ENCODE peak calls at places on chromosome 14, in five cellular contexts. One of them, this sample, is unnamed.

GRCh38 chr14:90569201-90569600 is 172.4 kb downstream of the CALM1 start:
- DNase-seq in neural progenitor cell: no peak
- DNase-seq in Peyer's patch: no peak
- DNase-seq in fibroblast of lung: no peak
- DNase-seq in CD4-positive, CD25-positive, alpha-beta regulatory T cell: no peak
- DNase-seq in this sample: no peak

GRCh38 chr14:58280954-58281787 is 17.2 kb upstream of the ARID4A start:
- DNase-seq in neural progenitor cell: no peak
- DNase-seq in Peyer's patch: no peak
- DNase-seq in fibroblast of lung: peak; percentile 91
- DNase-seq in CD4-positive, CD25-positive, alpha-beta regulatory T cell: peak; percentile 44
- DNase-seq in this sample: no peak

GRCh38 chr14:21057803-21058675 is at the start of gene RNASE8:
- DNase-seq in neural progenitor cell: no peak
- DNase-seq in Peyer's patch: no peak
- DNase-seq in fibroblast of lung: no peak
- DNase-seq in CD4-positive, CD25-positive, alpha-beta regulatory T cell: no peak
- DNase-seq in this sample: no peak

GRCh38 chr14:36222952-36223468 is 46.5 kb upstream of the PTCSC3 start:
- DNase-seq in neural progenitor cell: no peak
- DNase-seq in Peyer's patch: no peak
- DNase-seq in fibroblast of lung: no peak
- DNase-seq in CD4-positive, CD25-positive, alpha-beta regulatory T cell: no peak
- DNase-seq in this sample: no peak

GRCh38 chr14:98170580-98170979 is 1101.4 kb downstream of the BCL11B start:
- DNase-seq in neural progenitor cell: no peak
- DNase-seq in Peyer's patch: no peak
- DNase-seq in fibroblast of lung: no peak
- DNase-seq in CD4-positive, CD25-positive, alpha-beta regulatory T cell: no peak
- DNase-seq in this sample: no peak

GRCh38 chr14:72451081-72451972 is 442.6 kb downstream of the DPF3 start:
- DNase-seq in neural progenitor cell: peak; percentile 33
- DNase-seq in Peyer's patch: peak; percentile 46
- DNase-seq in fibroblast of lung: peak; percentile 9
- DNase-seq in CD4-positive, CD25-positive, alpha-beta regulatory T cell: peak; percentile 43
- DNase-seq in this sample: peak; percentile 28

GRCh38 chr14:62629070-62629580 is 416.1 kb downstream of the KCNH5 start:
- DNase-seq in neural progenitor cell: no peak
- DNase-seq in Peyer's patch: no peak
- DNase-seq in fibroblast of lung: no peak
- DNase-seq in CD4-positive, CD25-positive, alpha-beta regulatory T cell: no peak
- DNase-seq in this sample: no peak

GRCh38 chr14:33714527-33715222 is 236.2 kb downstream of the EGLN3 start:
- DNase-seq in neural progenitor cell: no peak
- DNase-seq in Peyer's patch: no peak
- DNase-seq in fibroblast of lung: peak; percentile 19
- DNase-seq in CD4-positive, CD25-positive, alpha-beta regulatory T cell: no peak
- DNase-seq in this sample: peak; percentile 43

GRCh38 chr14:50310445-50310844 is 1.6 kb downstream of the L2HGDH start:
- DNase-seq in neural progenitor cell: no peak
- DNase-seq in Peyer's patch: no peak
- DNase-seq in fibroblast of lung: no peak
- DNase-seq in CD4-positive, CD25-positive, alpha-beta regulatory T cell: no peak
- DNase-seq in this sample: no peak

GRCh38 chr14:29462271-29462670 is 465.4 kb downstream of the PRKD1 start:
- DNase-seq in neural progenitor cell: no peak
- DNase-seq in Peyer's patch: no peak
- DNase-seq in fibroblast of lung: no peak
- DNase-seq in CD4-positive, CD25-positive, alpha-beta regulatory T cell: no peak
- DNase-seq in this sample: no peak

GRCh38 chr14:59394268-59394667 is 70.9 kb downstream of the GPR135 start:
- DNase-seq in neural progenitor cell: no peak
- DNase-seq in Peyer's patch: no peak
- DNase-seq in fibroblast of lung: no peak
- DNase-seq in CD4-positive, CD25-positive, alpha-beta regulatory T cell: no peak
- DNase-seq in this sample: no peak

GRCh38 chr14:68665116-68665515 is 127.8 kb downstream of the ZFP36L1 start:
- DNase-seq in neural progenitor cell: no peak
- DNase-seq in Peyer's patch: no peak
- DNase-seq in fibroblast of lung: peak; percentile 71
- DNase-seq in CD4-positive, CD25-positive, alpha-beta regulatory T cell: no peak
- DNase-seq in this sample: no peak

GRCh38 chr14:99885649-99885958 is 92.4 kb downstream of the EML1 start:
- DNase-seq in neural progenitor cell: no peak
- DNase-seq in Peyer's patch: no peak
- DNase-seq in fibroblast of lung: no peak
- DNase-seq in CD4-positive, CD25-positive, alpha-beta regulatory T cell: no peak
- DNase-seq in this sample: no peak

DNA sequence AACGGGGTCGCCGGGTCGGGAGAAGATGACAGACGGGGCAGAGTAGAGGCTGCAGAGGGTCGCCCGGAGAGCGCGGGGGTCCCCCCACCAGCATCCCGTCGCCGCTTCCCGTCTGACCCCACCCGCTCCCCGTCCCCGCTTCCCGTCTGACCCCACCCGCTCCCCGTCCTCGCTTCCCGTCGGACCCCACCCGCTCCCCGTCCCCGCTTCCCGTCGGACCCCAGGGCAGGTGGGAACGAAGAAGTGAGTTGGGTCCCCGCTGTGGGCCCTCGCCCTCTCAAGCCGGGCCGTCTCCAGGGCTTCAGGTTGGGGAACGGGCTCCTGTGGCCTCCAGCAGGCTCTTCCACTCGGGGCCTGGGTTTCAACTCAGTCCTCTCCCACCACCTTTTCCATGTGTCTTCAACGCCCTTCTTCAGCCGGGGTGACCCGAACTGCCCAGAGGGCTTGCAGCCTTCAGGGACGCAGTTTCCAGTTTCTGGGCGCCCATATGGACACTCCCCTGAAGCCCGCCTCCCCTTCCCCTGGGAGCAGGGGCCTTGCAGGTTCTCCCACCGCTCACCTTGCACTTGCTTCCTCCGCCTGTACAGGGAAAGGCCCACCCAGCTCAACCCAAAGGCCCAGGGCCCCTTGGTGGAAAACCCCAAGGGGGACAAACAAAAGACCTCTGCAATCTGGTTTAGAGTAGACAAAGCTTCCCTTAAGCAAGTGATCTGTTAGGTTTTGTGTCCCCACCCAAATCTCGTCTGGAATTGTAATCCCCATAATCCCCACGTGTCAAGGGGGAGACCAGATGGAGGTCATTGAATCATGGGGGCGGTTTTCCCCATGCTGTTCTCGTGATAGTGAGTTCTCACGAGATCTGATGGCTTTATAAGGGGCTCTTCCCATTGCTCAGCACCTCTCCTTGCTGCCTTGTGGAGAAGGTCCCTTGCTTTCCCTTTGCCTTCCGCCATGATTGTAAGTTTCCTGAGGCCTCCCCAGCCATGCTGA is 66.5 kb downstream of the TNFAIP2 start:
- DNase-seq in neural progenitor cell: peak; percentile 44
- DNase-seq in Peyer's patch: no peak
- DNase-seq in fibroblast of lung: no peak
- DNase-seq in CD4-positive, CD25-positive, alpha-beta regulatory T cell: no peak
- DNase-seq in this sample: no peak
- H3K4me3 ChIP-seq in neural progenitor cell: peak overlapping the region; percentile 51
- H3K4me3 ChIP-seq in Peyer's patch: no peak overlapping the region
- H3K4me3 ChIP-seq in fibroblast of lung: no peak overlapping the region
- H3K4me3 ChIP-seq in CD4-positive, CD25-positive, alpha-beta regulatory T cell: no peak overlapping the region
- H3K4me3 ChIP-seq in this sample: peak overlapping the region; percentile 15

DNA sequence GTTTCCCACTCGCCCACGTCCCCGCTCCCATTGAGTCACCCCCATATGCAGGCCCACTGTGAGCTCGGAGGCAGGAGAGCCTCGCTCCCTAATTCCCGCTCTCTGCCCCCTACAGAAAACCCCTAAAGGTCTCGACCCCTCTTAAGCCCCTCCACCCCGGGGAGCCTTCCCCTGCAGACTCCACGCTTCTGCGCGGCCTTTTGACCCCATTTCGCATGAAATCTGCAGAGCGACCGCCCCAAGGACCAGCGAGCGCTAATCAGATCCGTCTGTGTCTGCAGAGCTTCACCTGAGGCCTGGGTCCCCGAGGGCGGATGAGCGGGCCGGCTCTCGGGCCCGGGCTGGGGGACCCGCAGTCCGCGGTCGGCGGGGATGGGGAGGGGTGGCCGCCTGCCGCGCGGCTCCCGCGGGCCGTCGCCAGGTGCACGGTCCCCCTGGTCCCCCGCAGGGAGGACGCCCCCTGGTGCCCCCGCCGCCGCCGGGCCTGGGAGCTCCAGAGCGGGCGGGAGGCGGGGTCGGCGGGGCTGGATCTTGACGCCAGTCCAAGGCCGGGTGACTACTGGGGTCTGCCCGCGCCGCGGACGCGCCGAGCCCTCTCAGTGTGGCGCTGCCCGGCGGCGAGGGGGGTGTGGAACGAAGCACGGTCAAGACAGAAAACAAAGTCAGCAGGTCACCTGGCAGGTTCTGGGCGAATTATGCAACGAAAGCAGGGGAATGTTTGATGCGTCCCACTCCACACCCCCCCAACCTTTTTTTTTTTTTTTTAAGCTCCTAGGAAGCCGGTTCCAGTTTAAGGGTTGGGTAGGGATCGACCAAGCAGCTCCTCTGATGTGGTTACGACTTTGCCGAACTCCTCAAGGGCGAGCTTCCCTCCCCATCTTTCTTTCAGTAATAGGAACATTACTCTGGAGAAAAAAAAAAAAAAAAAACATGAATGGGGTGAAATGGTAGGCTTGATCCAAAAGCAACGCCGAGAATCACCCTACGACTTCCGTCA is 9.9 kb downstream of the BMP4 start:
- DNase-seq in neural progenitor cell: peak; percentile 71
- DNase-seq in Peyer's patch: no peak
- DNase-seq in fibroblast of lung: no peak
- DNase-seq in CD4-positive, CD25-positive, alpha-beta regulatory T cell: no peak
- DNase-seq in this sample: no peak
- H3K4me3 ChIP-seq in neural progenitor cell: peak overlapping the region; percentile 47
- H3K4me3 ChIP-seq in Peyer's patch: no peak overlapping the region
- H3K4me3 ChIP-seq in fibroblast of lung: no peak overlapping the region
- H3K4me3 ChIP-seq in CD4-positive, CD25-positive, alpha-beta regulatory T cell: no peak overlapping the region
- H3K4me3 ChIP-seq in this sample: no peak overlapping the region

DNA sequence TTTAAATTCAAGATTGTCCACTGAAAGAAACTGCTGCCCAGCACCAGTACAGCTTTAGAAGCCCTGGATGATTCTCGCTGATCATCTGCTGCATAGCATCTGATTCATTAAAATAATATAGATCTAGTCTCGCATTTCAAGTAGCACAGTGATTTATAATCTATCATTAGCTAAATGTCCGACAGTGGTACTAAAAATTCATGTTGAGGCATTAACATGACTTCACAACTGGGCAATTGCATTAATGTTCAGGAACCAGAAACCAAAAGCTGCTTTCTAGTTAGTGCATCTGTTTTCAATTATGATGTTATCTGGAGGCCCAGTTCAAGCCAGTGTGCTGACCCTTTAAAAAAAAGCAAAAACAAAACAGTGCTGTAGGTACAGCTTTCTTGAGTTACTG is 1987.2 kb upstream of the SEL1L start:
- DNase-seq in neural progenitor cell: no peak
- DNase-seq in Peyer's patch: no peak
- DNase-seq in fibroblast of lung: peak; percentile 86
- DNase-seq in CD4-positive, CD25-positive, alpha-beta regulatory T cell: no peak
- DNase-seq in this sample: no peak
- H3K4me3 ChIP-seq in neural progenitor cell: no peak overlapping the region
- H3K4me3 ChIP-seq in Peyer's patch: no peak overlapping the region
- H3K4me3 ChIP-seq in fibroblast of lung: no peak overlapping the region
- H3K4me3 ChIP-seq in CD4-positive, CD25-positive, alpha-beta regulatory T cell: no peak overlapping the region
- H3K4me3 ChIP-seq in this sample: no peak overlapping the region

GRCh38 chr14:54785111-54785777 is 117.4 kb downstream of the GCH1 start:
- DNase-seq in neural progenitor cell: no peak
- DNase-seq in Peyer's patch: no peak
- DNase-seq in fibroblast of lung: no peak
- DNase-seq in CD4-positive, CD25-positive, alpha-beta regulatory T cell: no peak
- DNase-seq in this sample: no peak

GRCh38 chr14:54787263-54787662 is 115.4 kb downstream of the GCH1 start:
- DNase-seq in neural progenitor cell: no peak
- DNase-seq in Peyer's patch: no peak
- DNase-seq in fibroblast of lung: no peak
- DNase-seq in CD4-positive, CD25-positive, alpha-beta regulatory T cell: no peak
- DNase-seq in this sample: no peak

GRCh38 chr14:54785778-54786160 is 116.9 kb downstream of the GCH1 start:
- DNase-seq in neural progenitor cell: no peak
- DNase-seq in Peyer's patch: no peak
- DNase-seq in fibroblast of lung: no peak
- DNase-seq in CD4-positive, CD25-positive, alpha-beta regulatory T cell: no peak
- DNase-seq in this sample: no peak

GRCh38 chr14:54786191-54786755 is 116.4 kb downstream of the GCH1 start:
- DNase-seq in neural progenitor cell: no peak
- DNase-seq in Peyer's patch: no peak
- DNase-seq in fibroblast of lung: no peak
- DNase-seq in CD4-positive, CD25-positive, alpha-beta regulatory T cell: no peak
- DNase-seq in this sample: no peak

GRCh38 chr14:54786816-54787215 is 115.8 kb downstream of the GCH1 start:
- DNase-seq in neural progenitor cell: no peak
- DNase-seq in Peyer's patch: no peak
- DNase-seq in fibroblast of lung: no peak
- DNase-seq in CD4-positive, CD25-positive, alpha-beta regulatory T cell: no peak
- DNase-seq in this sample: no peak
- H3K4me3 ChIP-seq in neural progenitor cell: no peak overlapping the region
- H3K4me3 ChIP-seq in Peyer's patch: no peak overlapping the region
- H3K4me3 ChIP-seq in fibroblast of lung: no peak overlapping the region
- H3K4me3 ChIP-seq in CD4-positive, CD25-positive, alpha-beta regulatory T cell: no peak overlapping the region
- H3K4me3 ChIP-seq in this sample: no peak overlapping the region

DNA sequence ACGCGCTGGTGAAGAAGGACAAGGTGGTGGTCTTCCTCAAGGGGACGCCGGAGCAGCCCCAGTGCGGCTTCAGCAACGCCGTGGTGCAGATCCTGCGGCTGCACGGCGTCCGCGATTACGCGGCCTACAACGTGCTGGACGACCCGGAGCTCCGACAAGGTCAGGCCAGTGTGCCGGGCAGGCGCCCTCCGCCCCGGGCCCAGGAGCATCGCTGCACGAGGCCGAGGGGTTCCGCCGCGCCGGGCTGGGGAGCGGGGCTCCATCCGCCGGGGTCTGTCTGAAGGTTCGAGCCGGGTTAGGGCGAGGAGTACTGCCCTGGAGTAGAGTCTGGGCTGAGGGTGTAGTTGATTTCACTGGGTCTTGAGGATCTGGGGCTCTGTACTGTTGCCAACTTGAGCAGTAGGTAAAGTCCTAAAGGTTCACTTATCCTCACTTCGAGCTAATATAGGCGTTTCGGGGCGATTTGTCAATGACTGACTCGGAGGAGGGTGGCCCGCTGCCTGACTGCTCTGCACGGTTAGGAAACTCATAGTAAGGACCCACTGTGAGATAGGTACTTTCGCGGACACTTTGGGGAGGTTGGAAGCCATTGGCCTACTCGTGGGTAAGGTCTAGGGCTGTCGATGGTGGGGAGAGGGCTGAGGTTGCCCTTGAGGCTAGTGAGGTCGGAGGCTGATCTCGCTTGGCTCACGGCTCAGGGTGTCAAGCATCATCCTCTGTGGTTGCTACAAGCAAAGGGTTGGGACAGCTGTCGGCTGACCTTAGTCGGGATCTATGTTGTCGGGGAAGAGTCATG is 574 bp downstream of the GLRX5 start:
- DNase-seq in neural progenitor cell: peak; percentile 25
- DNase-seq in Peyer's patch: no peak
- DNase-seq in fibroblast of lung: no peak
- DNase-seq in CD4-positive, CD25-positive, alpha-beta regulatory T cell: no peak
- DNase-seq in this sample: no peak
- H3K4me3 ChIP-seq in neural progenitor cell: peak overlapping the region; percentile 95
- H3K4me3 ChIP-seq in Peyer's patch: peak overlapping the region; percentile 76
- H3K4me3 ChIP-seq in fibroblast of lung: peak overlapping the region; percentile 67
- H3K4me3 ChIP-seq in CD4-positive, CD25-positive, alpha-beta regulatory T cell: peak overlapping the region; percentile 82
- H3K4me3 ChIP-seq in this sample: peak overlapping the region; percentile 89

This sample was measured in HAP-1.